ENCODE peak calls at places on chromosomes 11 and 22, in eight cellular contexts. A is mesendoderm; W is stimulated activated CD4-positive, alpha-beta T cell treated with anti-CD3 and anti-CD28 coated beads, Interleukin-12 subunit alpha, Interleukin-12 subunit beta, amount 100 ng/mL, for 4 hours; E is coronary artery; L is mesenchymal stem cell; G is NB4; I is BJ; R is mammary epithelial cell. Z is an unnamed sample.

GRCh38 chr11:125164422-125165110 is at the start of gene PKNOX2:
- DNase-seq in G (peak; percentile 60), I (no peak), W (peak; percentile 78), A (peak; percentile 92), L (peak; percentile 79), E (peak; percentile 84), R (peak; percentile 47), Z (peak; percentile 96)

GRCh38 chr11:72245232-72245816 is 1.3 kb upstream of the PHOX2A start:
- DNase-seq in G (no peak), L (no peak), I (no peak), E (no peak), W (no peak), A (no peak), R (no peak), Z (no peak)

GRCh38 chr11:120137187-120137610 is 714 bp downstream of the TRIM29 start:
- DNase-seq in G (no peak), R (no peak), W (no peak), L (no peak), E (peak; percentile 69), I (no peak), A (no peak), Z (no peak)

GRCh38 chr11:60844045-60844869 is 2.3 kb downstream of the CCDC86 start:
- DNase-seq in A (no peak), L (peak; percentile 41), G (peak; percentile 30), W (no peak), E (no peak), R (no peak), I (no peak), Z (no peak)

GRCh38 chr11:11608783-11609232 is 13.0 kb downstream of the GALNT18 start:
- DNase-seq in A (no peak), I (peak; percentile 28), L (peak; percentile 33), E (no peak), R (peak; percentile 68), G (no peak), W (no peak), Z (no peak)

GRCh38 chr22:27435839-27436581 is 365.5 kb downstream of the MN1 start:
- DNase-seq in W (no peak), G (no peak), R (no peak), L (peak; percentile 27), I (no peak), E (no peak), A (peak; percentile 29), Z (peak; percentile 64)

GRCh38 chr11:70536051-70536877 is 137.9 kb downstream of the CTTN start:
- DNase-seq in W (no peak), R (no peak), L (no peak), I (no peak), A (no peak), E (no peak), G (no peak), Z (no peak)

GRCh38 chr11:77179048-77179447 is 51.0 kb downstream of the MYO7A start:
- DNase-seq in A (no peak), E (no peak), G (no peak), L (no peak), W (no peak), I (no peak), R (no peak), Z (no peak)

Z was measured in NCI-H82.